ENCODE peak calls at places on chromosomes 3 and 15, in four cellular contexts. V is IMR-90, G is H9, P is H1. I is an unnamed sample.

GRCh38 chr3:149989307-149989706 is 18.6 kb upstream of the PFN2 start:
- DNase-seq in V (no peak), G (no peak), P (no peak), I (no peak)

GRCh38 chr15:69762373-69763148 is 309.9 kb downstream of the RPLP1 start:
- DNase-seq in V (no peak), G (peak), P (no peak), I (peak)

GRCh38 chr3:77672016-77672415 is 632.1 kb downstream of the ROBO2 start:
- DNase-seq in V (no peak), G (no peak), P (no peak), I (no peak)

GRCh38 chr3:26132942-26133341 is 343.1 kb downstream of the OXSM start:
- DNase-seq in V (no peak), G (no peak), P (no peak), I (no peak)

GRCh38 chr15:73564255-73564654 is 68.9 kb downstream of the NPTN start:
- DNase-seq in V (peak), G (no peak), P (no peak), I (no peak)

GRCh38 chr3:170572665-170573253 is 13.1 kb downstream of the SLC7A14 start:
- DNase-seq in V (peak), G (no peak), P (no peak), I (peak)

GRCh38 chr3:132236701-132237651 is 80.2 kb upstream of the ACP3 start:
- DNase-seq in V (no peak), G (no peak), P (no peak), I (no peak)

GRCh38 chr3:196969001-196969659 is 497 bp upstream of the PIGZ start:
- DNase-seq in V (no peak), G (no peak), P (no peak), I (no peak)

GRCh38 chr3:46958469-46959168 is 17.9 kb downstream of the CCDC12 start:
- DNase-seq in V (no peak), G (no peak), P (no peak), I (no peak)

GRCh38 chr3:21654241-21654640 is 96.8 kb downstream of the ZNF385D start:
- DNase-seq in V (no peak), G (no peak), P (no peak), I (no peak)

GRCh38 chr3:24829011-24829581 is 334.4 kb upstream of the THRB start:
- DNase-seq in V (no peak), G (peak), P (no peak), I (peak)

GRCh38 chr15:70337292-70338186 is 239.8 kb upstream of the TLE3 start:
- DNase-seq in V (no peak), G (peak), P (no peak), I (no peak)

GRCh38 chr3:22962244-22962643 is 240.9 kb upstream of the UBE2E2 start:
- DNase-seq in V (no peak), G (no peak), P (no peak), I (no peak)

GRCh38 chr3:160130950-160131349 is 94.3 kb upstream of the C3orf80 start:
- DNase-seq in V (peak), G (no peak), P (no peak), I (no peak)

GRCh38 chr3:45936261-45936660 is 7.0 kb upstream of the CXCR6 start:
- DNase-seq in V (no peak), G (no peak), P (no peak), I (no peak)

GRCh38 chr15:52870015-52870414 is 79.9 kb upstream of the ONECUT1 start:
- DNase-seq in V (no peak), G (no peak), P (no peak), I (no peak)

GRCh38 chr3:191301982-191302381 is 27.2 kb upstream of the CCDC50 start:
- DNase-seq in V (no peak), G (peak), P (peak), I (peak)

GRCh38 chr3:49120096-49120437 is 556 bp downstream of the USP19 start:
- DNase-seq in V (peak), G (no peak), P (no peak), I (peak)

GRCh38 chr15:95259965-95260364 is 1028.6 kb downstream of the MCTP2 start:
- DNase-seq in V (no peak), G (peak), P (no peak), I (peak)

GRCh38 chr3:62233065-62233464 is 140.3 kb downstream of the FEZF2 start:
- DNase-seq in V (no peak), G (peak), P (no peak), I (peak)

GRCh38 chr15:40105517-40106202 is 3.0 kb downstream of the BMF start:
- DNase-seq in V (no peak), G (no peak), P (no peak), I (no peak)

GRCh38 chr15:34889486-34889885 is 80.1 kb downstream of the AQR start:
- DNase-seq in V (peak), G (no peak), P (no peak), I (no peak)

GRCh38 chr3:153051427-153052095 is 110.5 kb upstream of the RAP2B start:
- DNase-seq in V (peak), G (no peak), P (no peak), I (no peak)

GRCh38 chr3:51799879-51800757 is 21.1 kb upstream of the IQCF6 start:
- DNase-seq in V (peak), G (no peak), P (no peak), I (peak)

GRCh38 chr3:10619989-10620832 is 114.8 kb upstream of the ATP2B2 start:
- DNase-seq in V (no peak), G (no peak), P (no peak), I (no peak)

GRCh38 chr15:57031605-57032004 is 113.2 kb downstream of the TCF12 start:
- DNase-seq in V (peak), G (no peak), P (no peak), I (peak)

GRCh38 chr3:195159819-195160175 is 111.2 kb downstream of the XXYLT1 start:
- DNase-seq in V (peak), G (no peak), P (no peak), I (no peak)

GRCh38 chr3:113485161-113485609 is 29.8 kb downstream of the SPICE1 start:
- DNase-seq in V (no peak), G (no peak), P (no peak), I (peak)

GRCh38 chr3:3102751-3103150 is 7.4 kb downstream of the IL5RA start:
- DNase-seq in V (no peak), G (no peak), P (no peak), I (no peak)

GRCh38 chr3:161349529-161350278 is 21.6 kb downstream of the SPTSSB start:
- DNase-seq in V (peak), G (no peak), P (no peak), I (peak)

GRCh38 chr3:168885028-168885427 is 778.5 kb downstream of the MECOM start:
- DNase-seq in V (peak), G (no peak), P (no peak), I (no peak)

GRCh38 chr3:101824691-101825090 is 24.6 kb upstream of the NFKBIZ start:
- DNase-seq in V (no peak), G (no peak), P (no peak), I (no peak)

GRCh38 chr3:150174179-150174578 is 203.5 kb upstream of the PFN2 start:
- DNase-seq in V (no peak), G (no peak), P (no peak), I (no peak)

GRCh38 chr3:100915706-100916105 is 77.5 kb downstream of the ABI3BP start:
- DNase-seq in V (no peak), G (no peak), P (no peak), I (no peak)

GRCh38 chr15:39232512-39232911 is 348.4 kb upstream of the THBS1 start:
- DNase-seq in V (peak), G (no peak), P (no peak), I (peak)

GRCh38 chr15:32919749-32920414 is 202.1 kb downstream of the GREM1 start:
- DNase-seq in V (peak), G (no peak), P (no peak), I (no peak)

GRCh38 chr3:98768961-98769360 is 5.8 kb downstream of the ST3GAL6 start:
- DNase-seq in V (no peak), G (no peak), P (no peak), I (no peak)
- H3K56ac ChIP-seq in V (no peak), G (no peak), P (no peak), I (no peak)

GRCh38 chr3:177816667-177817208 is 619.5 kb upstream of the TBL1XR1 start:
- DNase-seq in V (peak), G (no peak), P (no peak), I (peak)

GRCh38 chr3:177820683-177821316 is 623.5 kb upstream of the TBL1XR1 start:
- DNase-seq in V (peak), G (no peak), P (no peak), I (no peak)

GRCh38 chr3:177817746-177818145 is 620.5 kb upstream of the TBL1XR1 start:
- DNase-seq in V (no peak), G (no peak), P (no peak), I (no peak)

GRCh38 chr3:177822826-177823225 is 625.5 kb upstream of the TBL1XR1 start:
- DNase-seq in V (no peak), G (no peak), P (no peak), I (no peak)

GRCh38 chr3:177818712-177819111 is 621.4 kb upstream of the TBL1XR1 start:
- DNase-seq in V (no peak), G (no peak), P (no peak), I (no peak)
- H3K4ac ChIP-seq in V (no peak), G (no peak), P (no peak), I (no peak)

GRCh38 chr3:127732879-127733350 is 60.2 kb downstream of the ABTB1 start:
- DNase-seq in V (no peak), G (no peak), P (no peak), I (peak)

GRCh38 chr3:127731546-127731945 is 58.8 kb downstream of the ABTB1 start:
- DNase-seq in V (no peak), G (no peak), P (no peak), I (no peak)

GRCh38 chr3:127733781-127734180 is 61.0 kb downstream of the ABTB1 start:
- DNase-seq in V (no peak), G (no peak), P (no peak), I (no peak)

GRCh38 chr3:127730666-127731294 is 58.0 kb downstream of the ABTB1 start:
- DNase-seq in V (peak), G (no peak), P (no peak), I (no peak)

GRCh38 chr3:127732303-127732702 is 59.6 kb downstream of the ABTB1 start:
- DNase-seq in V (no peak), G (peak), P (peak), I (peak)
- H2AK5ac ChIP-seq in V (peak), G (no peak), P (peak), I (no peak)

DNA sequence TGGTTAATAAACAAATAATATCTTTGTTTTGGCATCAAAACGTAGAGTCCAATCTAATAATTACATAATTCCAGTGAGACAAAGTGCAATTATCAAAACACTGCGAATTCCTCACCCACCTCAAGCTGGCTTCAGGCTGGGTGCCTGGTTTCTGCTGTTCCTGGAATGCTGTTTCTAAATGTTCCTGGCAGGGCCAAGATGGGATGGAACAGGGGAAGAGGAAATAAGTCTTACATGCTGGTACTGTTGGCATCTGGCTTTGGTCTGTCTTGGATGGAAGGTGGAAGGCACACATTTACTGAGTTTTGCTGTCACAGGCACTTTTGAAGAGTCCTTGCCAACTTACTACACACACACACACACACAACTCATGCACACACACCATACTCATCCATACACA is 101.9 kb upstream of the SLCO3A1 start:
- DNase-seq in V (no peak), G (no peak), P (no peak), I (no peak)
- H3K56ac ChIP-seq in V (no peak), G (no peak), P (no peak), I (no peak)

DNA sequence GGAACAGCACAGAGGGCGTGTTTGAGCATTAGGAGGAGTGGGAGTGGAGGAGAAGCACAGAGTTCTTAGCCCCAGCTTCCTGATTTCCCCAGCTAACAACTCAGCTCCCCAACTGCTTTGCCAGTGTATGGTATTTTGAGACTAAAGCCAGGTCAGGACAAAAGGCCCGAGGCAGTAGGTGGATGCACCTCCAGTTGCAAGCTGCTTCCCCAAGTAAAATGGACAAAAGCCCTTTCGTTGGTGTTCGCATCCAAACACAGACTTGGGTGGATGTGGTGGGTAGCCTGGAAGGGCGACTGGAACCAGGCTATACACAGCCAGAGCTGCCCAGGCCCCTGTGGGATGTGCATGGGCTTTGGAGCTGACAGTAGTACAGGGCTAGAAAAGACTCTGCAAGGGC is 12.3 kb upstream of the EHD4 start:
- DNase-seq in V (no peak), G (no peak), P (no peak), I (no peak)
- H3K4ac ChIP-seq in V (no peak), G (no peak), P (no peak), I (no peak)

DNA sequence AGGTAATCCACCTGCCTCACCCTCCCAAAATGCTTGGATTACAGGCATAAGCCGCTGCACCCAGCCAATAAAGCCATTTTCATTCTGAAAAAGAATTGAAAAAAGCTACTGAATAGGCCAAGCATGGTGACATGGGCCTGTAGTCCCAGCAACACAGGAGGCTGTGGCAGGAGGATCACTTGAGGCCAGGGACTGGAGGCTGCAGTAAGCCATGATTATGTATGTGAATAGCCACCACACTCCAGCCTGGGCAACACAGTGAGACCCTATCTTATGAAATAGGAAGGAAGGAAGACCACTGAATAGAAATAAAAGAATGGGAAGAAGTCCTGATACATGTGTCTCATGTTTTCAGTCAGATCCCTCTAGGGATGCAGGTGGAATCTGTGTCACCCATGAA is 36.0 kb upstream of the SEMA4B start:
- DNase-seq in V (no peak), G (no peak), P (no peak), I (no peak)
- H2AK5ac ChIP-seq in V (peak), G (no peak), P (no peak), I (no peak)

DNA sequence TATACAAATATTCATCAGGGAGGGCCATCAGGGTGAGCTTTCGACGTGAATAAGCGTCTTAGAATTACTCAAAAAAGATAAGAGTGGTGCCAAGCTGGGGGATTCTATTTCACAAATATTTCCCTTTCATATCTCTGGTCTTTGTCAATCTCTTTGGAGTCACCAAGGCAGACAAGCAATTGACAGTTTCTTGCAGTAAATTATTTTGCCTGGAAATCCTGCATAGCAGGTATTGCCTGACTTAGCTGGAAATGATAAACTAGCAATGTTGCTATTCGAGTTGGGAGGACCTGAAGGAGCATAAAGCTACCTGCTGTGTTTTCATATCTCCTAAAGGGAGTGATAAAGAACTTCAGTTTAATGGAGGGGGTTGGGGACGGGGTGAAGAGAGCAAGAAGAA is 60.4 kb upstream of the PPARG start:
- DNase-seq in V (no peak), G (no peak), P (no peak), I (no peak)
- H3K56ac ChIP-seq in V (no peak), G (no peak), P (no peak), I (no peak)

I was measured in mesendoderm.